ENCODE peak calls at places on chromosomes 1 and 21, in four cellular contexts. C is cardiac muscle cell, O is NCI-H748 treated with DMSO at 0.1 percent for 48 hours, K is AG09309. V is an unnamed sample.

GRCh38 chr1:187714501-187714900 is 885.8 kb downstream of the PLA2G4A start:
- DNase-seq in C (no peak), O (no peak), K (no peak), V (no peak)

GRCh38 chr1:33640114-33640660 is 167.7 kb downstream of the ZSCAN20 start:
- DNase-seq in C (no peak), O (no peak), K (no peak), V (no peak)

GRCh38 chr1:240169188-240169587 is 77.5 kb downstream of the FMN2 start:
- DNase-seq in C (no peak), O (no peak), K (no peak), V (no peak)

GRCh38 chr1:75954594-75954993 is 22.4 kb upstream of the ASB17 start:
- DNase-seq in C (no peak), O (no peak), K (no peak), V (no peak)

GRCh38 chr1:41501581-41501980 is 17.1 kb upstream of the EDN2 start:
- DNase-seq in C (no peak), O (no peak), K (no peak), V (no peak)

GRCh38 chr1:109959974-109960744 is 24.4 kb upstream of the AHCYL1 start:
- DNase-seq in C (peak; percentile 62), O (peak; percentile 99), K (peak; percentile 39), V (no peak)

GRCh38 chr1:3000671-3001470 is 20.4 kb upstream of the ACTRT2 start:
- DNase-seq in C (no peak), O (no peak), K (no peak), V (no peak)

GRCh38 chr21:41762753-41763152 is 4.1 kb downstream of the RIPK4 start:
- DNase-seq in C (no peak), O (no peak), K (no peak), V (no peak)

GRCh38 chr1:113811353-113811887 is 856 bp downstream of the RSBN1 start:
- DNase-seq in C (peak; percentile 38), O (no peak), K (no peak), V (peak; percentile 25)

GRCh38 chr1:51622455-51622913 is 5.6 kb downstream of the OSBPL9 start:
- DNase-seq in C (peak; percentile 18), O (peak; percentile 72), K (no peak), V (peak; percentile 70)

GRCh38 chr1:55506686-55507577 is 291.8 kb upstream of the USP24 start:
- DNase-seq in C (no peak), O (no peak), K (peak; percentile 37), V (no peak)